ENCODE peak calls at places on chromosomes 11 and 22, in four cellular contexts. X is A549, H is heart right ventricle, U is stomach. F is an unnamed sample. For H3K4me1, the result is how much of the 10 kb centered on the place peaks cover.

GRCh38 chr11:119025978-119026766 is 4.5 kb downstream of the SLC37A4 start:
- DNase-seq in U (no peak), X (no peak), H (no peak), F (no peak)

GRCh38 chr11:46686886-46687810 is 13.3 kb downstream of the ARHGAP1 start:
- DNase-seq in X (no peak), U (no peak), H (no peak), F (no peak)

GRCh38 chr11:78654071-78654470 is 79.4 kb upstream of the NARS2 start:
- DNase-seq in U (no peak), X (no peak), H (no peak), F (no peak)

GRCh38 chr11:95923441-95923729 is 522 bp downstream of the MTMR2 start:
- DNase-seq in U (no peak), H (no peak), X (no peak), F (no peak)

GRCh38 chr11:94178331-94178730 is 49.7 kb downstream of the PANX1 start:
- DNase-seq in X (no peak), H (no peak), U (no peak), F (no peak)

GRCh38 chr11:120867024-120867423 is 156.9 kb upstream of the TBCEL start:
- DNase-seq in U (no peak), H (no peak), X (no peak), F (no peak)

GRCh38 chr11:35173620-35174278 is 34.8 kb downstream of the CD44 start:
- DNase-seq in H (no peak), U (no peak), X (no peak), F (no peak)

GRCh38 chr22:24178502-24179440 is 2.5 kb upstream of the SUSD2 start:
- DNase-seq in U (no peak), X (no peak), H (no peak), F (no peak)

GRCh38 chr11:59857444-59858434 is 8.5 kb downstream of the TCN1 start:
- DNase-seq in H (no peak), U (no peak), X (peak), F (no peak)

GRCh38 chr11:122853971-122854446 is 15.7 kb downstream of the CRTAM start:
- DNase-seq in H (no peak), X (peak), U (no peak), F (no peak)

GRCh38 chr11:74311352-74311926 is at the start of gene P4HA3:
- DNase-seq in U (peak), X (peak), H (peak), F (no peak)

DNA sequence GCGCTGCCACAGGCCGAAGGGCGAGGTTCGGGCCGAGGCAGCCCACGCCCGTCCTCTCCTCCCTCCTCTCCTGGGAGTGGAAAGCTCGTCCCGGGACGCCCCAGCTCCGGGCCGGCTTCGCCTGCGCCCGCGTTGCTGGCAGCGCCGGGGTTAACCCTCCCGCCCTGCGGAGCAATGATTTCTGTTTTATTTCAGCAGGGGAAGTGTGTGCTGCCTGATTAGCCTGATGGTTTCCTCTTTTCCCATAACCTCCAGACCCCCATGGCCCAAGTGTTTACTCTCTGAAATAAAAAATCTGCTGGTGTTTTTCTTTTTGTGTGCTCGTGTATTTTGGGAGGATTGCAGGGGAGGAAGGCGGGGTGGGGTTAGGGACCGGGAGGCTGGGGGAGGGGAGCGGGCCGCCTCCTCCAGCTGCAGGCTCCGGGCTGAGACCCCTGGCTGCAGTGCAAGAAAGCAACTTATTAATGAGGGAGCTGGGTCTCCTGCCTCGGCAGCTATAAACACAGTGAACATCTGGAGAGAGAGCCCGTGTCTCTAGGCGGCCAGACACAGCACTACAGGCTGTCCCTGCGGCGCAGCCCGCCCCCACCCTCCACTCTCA is 38.6 kb downstream of the ETS1 start:
- DNase-seq in H (peak), U (peak), X (no peak), F (peak)
- TF ChIP-seq CTCF in H (no peak), U (no peak), X (no peak), F (no peak)

GRCh38 chr11:6607190-6607635 is 3.6 kb downstream of the ILK start:
- DNase-seq in H (no peak), X (no peak), U (no peak), F (no peak)
- H3K4me1 ChIP-seq in H (half or more), X (under half), U (half or more), F (under half)

GRCh38 chr11:16603245-16603644 is 135.2 kb upstream of the C11orf58 start:
- DNase-seq in U (no peak), H (no peak), X (no peak), F (no peak)
- TF ChIP-seq CTCF in U (no peak), H (peak), X (no peak), F (no peak)

DNA sequence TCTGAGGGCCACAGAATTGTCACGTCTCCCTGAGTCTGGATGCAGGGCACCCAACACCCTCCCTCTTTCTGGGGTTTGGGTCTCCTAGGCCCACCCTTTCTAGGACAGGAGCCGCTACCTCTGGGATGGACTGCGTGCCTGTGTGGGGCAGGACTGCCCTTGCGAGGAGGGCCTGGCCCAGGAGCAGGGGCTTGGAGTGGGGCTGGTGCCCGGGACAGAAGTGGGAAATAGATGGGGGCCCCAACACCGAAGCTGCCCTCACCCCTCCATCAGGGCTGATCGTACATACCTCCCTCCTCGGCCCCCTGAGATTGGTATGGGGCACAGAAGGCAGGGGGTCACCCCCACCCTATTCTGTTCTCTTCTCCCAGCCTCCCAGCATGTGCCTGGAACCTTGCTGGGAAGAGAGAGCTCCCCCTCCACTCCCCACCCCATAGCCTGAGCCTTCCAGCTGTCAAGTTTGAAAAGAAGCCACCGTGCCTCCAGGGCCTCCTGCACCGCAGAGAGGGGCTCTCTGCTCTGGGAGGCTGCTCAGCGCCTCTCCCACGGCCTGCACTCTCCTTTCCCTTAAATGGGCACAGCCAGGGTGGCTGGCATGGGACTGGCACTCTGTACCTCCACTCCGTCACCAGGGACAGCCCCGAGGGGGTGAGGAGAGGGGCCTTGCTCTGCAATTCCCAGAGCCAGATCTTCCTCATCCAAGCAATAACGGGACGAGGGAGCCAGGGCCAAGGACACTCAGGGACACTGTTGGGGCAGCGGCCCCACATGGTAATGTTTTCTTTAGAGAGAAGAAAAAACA is 1.8 kb downstream of the LRRC10B start:
- DNase-seq in H (no peak), X (no peak), U (no peak), F (no peak)
- H3K4me1 ChIP-seq in H (under half), X (under half), U (under half), F (under half)

GRCh38 chr22:35842954-35843353 is 125.3 kb downstream of the APOL5 start:
- DNase-seq in U (no peak), X (peak), H (no peak), F (no peak)
- TF ChIP-seq CTCF in U (peak), X (peak), H (peak), F (peak)

GRCh38 chr11:112889446-112889845 is 71.8 kb upstream of the NCAM1 start:
- DNase-seq in U (no peak), H (no peak), X (no peak), F (no peak)
- H3K4me1 ChIP-seq in U (under half), H (under half), X (under half), F (under half)

GRCh38 chr11:71563401-71563800 is 2.0 kb upstream of the KRTAP5-10 start:
- DNase-seq in U (no peak), H (no peak), X (peak), F (no peak)
- TF ChIP-seq CTCF in U (no peak), H (peak), X (peak), F (no peak)

GRCh38 chr11:65569973-65570918 is at the start of gene ZNRD2:
- DNase-seq in X (peak), U (peak), H (peak), F (peak)
- H3K4me1 ChIP-seq in X (under half), U (half or more), H (half or more), F (half or more)

DNA sequence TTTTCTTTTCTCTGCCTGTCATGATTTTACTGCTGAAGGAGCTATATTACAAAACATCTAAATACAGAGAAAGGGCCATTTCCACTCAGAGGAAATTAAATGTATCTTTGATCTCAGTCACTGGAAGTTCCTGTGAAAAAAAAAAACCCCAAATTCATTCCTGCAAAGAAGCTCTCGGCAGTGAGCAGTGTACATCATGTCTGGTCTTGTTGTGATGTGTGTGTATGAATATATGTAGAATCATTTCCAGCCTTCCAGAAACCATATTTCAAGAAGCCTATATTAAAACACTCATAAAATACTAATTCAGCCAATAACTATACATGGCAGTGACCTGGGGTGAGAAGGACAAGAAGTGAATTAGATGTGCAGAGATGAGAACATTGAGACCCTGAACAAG is 393.2 kb upstream of the TENM4 start:
- DNase-seq in H (no peak), U (no peak), X (no peak), F (no peak)
- TF ChIP-seq CTCF in H (no peak), U (no peak), X (no peak), F (no peak)

DNA sequence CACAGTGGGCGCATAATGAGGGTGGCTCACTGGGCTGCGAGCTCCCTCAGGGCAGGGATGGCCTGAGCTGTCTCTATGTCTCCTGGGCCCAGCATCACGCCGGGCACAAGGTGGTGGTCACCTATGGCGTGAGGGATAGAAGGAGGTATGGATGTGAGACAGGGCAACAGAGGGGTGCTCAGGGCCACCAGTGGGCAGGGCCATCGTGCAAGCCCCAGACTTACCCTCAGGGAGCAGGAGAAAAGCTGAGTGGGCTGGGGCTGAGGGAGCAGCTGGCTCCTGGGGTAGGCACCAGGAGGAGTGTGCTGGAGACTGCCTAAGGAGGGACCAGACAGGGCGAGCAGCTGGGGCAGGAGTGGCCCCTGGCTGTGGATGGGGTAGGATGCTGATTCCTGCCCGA is 34.3 kb upstream of the KLHL35 start:
- DNase-seq in U (no peak), H (no peak), X (no peak), F (no peak)
- H3K4me1 ChIP-seq in U (under half), H (under half), X (under half), F (under half)

F was measured in ascending aorta.